ENCODE peak calls at places on chromosomes 6 and 20, in five cellular contexts. Q is ovary, H is spleen, P is gastrocnemius medialis, F is suprapubic skin. R is an unnamed sample.

GRCh38 chr20:46509523-46509922 is 3.8 kb downstream of the ZNF334 start:
- DNase-seq in H (no peak), F (no peak), Q (no peak), P (no peak), R (no peak)

GRCh38 chr6:84774174-84775158 is 10.1 kb upstream of the TBX18 start:
- DNase-seq in H (peak; percentile 70), Q (peak; percentile 54), P (no peak), F (peak; percentile 61), R (no peak)

GRCh38 chr20:11111191-11111590 is 437.4 kb upstream of the JAG1 start:
- DNase-seq in P (no peak), Q (no peak), H (no peak), F (no peak), R (no peak)

GRCh38 chr6:64330694-64331309 is 695.2 kb downstream of the PHF3 start:
- DNase-seq in P (no peak), F (no peak), Q (peak; percentile 59), H (no peak), R (no peak)

GRCh38 chr6:148997863-148998262 is 251.0 kb downstream of the UST start:
- DNase-seq in H (no peak), P (no peak), F (no peak), Q (no peak), R (no peak)

GRCh38 chr20:62576815-62577214 is 65.5 kb upstream of the SLCO4A1 start:
- DNase-seq in Q (no peak), H (no peak), F (no peak), P (no peak), R (no peak)

GRCh38 chr20:51427625-51428291 is 114.8 kb downstream of the NFATC2 start:
- DNase-seq in Q (no peak), H (no peak), F (no peak), P (no peak), R (no peak)

GRCh38 chr20:7285918-7286556 is 518.6 kb downstream of the BMP2 start:
- DNase-seq in H (no peak), Q (peak; percentile 76), P (peak; percentile 31), F (peak; percentile 72), R (no peak)

GRCh38 chr6:19860235-19860877 is 23.2 kb downstream of the ID4 start:
- DNase-seq in Q (no peak), H (no peak), P (no peak), F (no peak), R (no peak)

GRCh38 chr20:59171986-59172385 is 8.4 kb downstream of the ZNF831 start:
- DNase-seq in H (no peak), P (no peak), F (no peak), Q (no peak), R (no peak)
- H3K9me3 ChIP-seq in H (no peaks in the 10 kb centered on the region), P (no peaks in the 10 kb centered on the region), F (no peaks in the 10 kb centered on the region), Q (no peaks in the 10 kb centered on the region), R (no peaks in the 10 kb centered on the region)

GRCh38 chr20:2172305-2173175 is 70.9 kb downstream of the STK35 start:
- DNase-seq in Q (peak; percentile 80), P (peak; percentile 37), H (peak; percentile 91), F (peak; percentile 75), R (peak; percentile 28)
- H3K4me3 ChIP-seq in Q (no peak overlapping the region), P (no peak overlapping the region), H (no peak overlapping the region), F (no peak overlapping the region), R (no peak overlapping the region)

GRCh38 chr20:31403886-31404285 is 2.1 kb downstream of the DEFB121 start:
- DNase-seq in P (no peak), Q (no peak), F (no peak), H (no peak), R (no peak)
- H3K9me3 ChIP-seq in P (no peaks in the 10 kb centered on the region), Q (no peaks in the 10 kb centered on the region), F (no peaks in the 10 kb centered on the region), H (no peaks in the 10 kb centered on the region), R (no peaks in the 10 kb centered on the region)

GRCh38 chr6:33198853-33199436 is 1.5 kb downstream of the RXRB start:
- DNase-seq in Q (peak; percentile 34), P (no peak), F (no peak), H (peak; percentile 76), R (no peak)
- H3K4me3 ChIP-seq in Q (peak overlapping the region; percentile 81), P (peak overlapping the region; percentile 98), F (peak overlapping the region; percentile 77), H (peak overlapping the region; percentile 88), R (no peak overlapping the region)

GRCh38 chr20:4122931-4123330 is 107.6 kb upstream of the RNF24 start:
- DNase-seq in H (no peak), P (no peak), F (no peak), Q (no peak), R (no peak)
- H3K9me3 ChIP-seq in H (no peaks in the 10 kb centered on the region), P (no peaks in the 10 kb centered on the region), F (no peaks in the 10 kb centered on the region), Q (no peaks in the 10 kb centered on the region), R (no peaks in the 10 kb centered on the region)

DNA sequence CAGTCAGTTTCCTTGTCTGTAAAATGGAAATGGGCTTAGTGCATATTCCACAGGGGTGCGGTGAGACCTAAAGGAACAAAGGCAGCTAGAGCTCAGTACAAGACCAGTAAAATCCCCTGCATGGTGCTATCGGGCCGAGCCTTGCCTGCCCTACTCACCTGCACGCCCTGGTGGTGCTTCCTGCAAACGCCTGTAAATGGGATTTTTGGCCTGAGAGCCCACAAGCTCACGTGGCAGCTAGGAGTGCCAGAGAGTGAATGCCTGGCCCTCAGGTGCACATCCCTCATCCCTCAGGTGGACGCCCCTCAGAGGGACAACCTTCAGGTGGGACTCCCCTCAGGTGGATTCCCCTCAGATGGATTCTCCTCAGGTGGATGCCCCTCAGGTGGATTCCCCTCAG is 48.0 kb upstream of the VSX1 start:
- DNase-seq in Q (no peak), P (no peak), F (no peak), H (no peak), R (no peak)
- H3K4me3 ChIP-seq in Q (no peak overlapping the region), P (no peak overlapping the region), F (no peak overlapping the region), H (no peak overlapping the region), R (no peak overlapping the region)

DNA sequence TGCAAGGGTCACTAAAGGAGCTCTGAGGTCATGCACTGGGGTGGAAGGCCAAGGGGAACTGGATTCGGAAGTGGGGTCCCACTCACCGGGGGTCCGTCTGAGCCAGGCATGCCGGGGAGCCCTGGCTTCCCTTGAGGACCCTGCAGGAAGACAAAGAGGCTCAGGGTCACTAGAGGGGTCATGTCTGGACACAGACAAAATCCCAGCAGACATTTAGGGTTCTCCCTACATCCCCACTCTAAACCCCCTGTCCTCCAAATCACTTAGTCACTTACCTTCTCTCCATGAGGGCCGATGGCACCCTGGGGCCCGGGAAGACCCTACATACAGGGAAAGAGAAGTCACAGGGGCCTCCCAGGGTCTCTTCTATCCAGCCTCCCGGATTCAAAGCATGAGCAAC is 15.4 kb downstream of the COL11A2 start:
- DNase-seq in Q (no peak), F (peak; percentile 39), H (no peak), P (no peak), R (no peak)
- H3K9me3 ChIP-seq in Q (no peaks in the 10 kb centered on the region), F (no peaks in the 10 kb centered on the region), H (no peaks in the 10 kb centered on the region), P (no peaks in the 10 kb centered on the region), R (no peaks in the 10 kb centered on the region)

GRCh38 chr20:3085571-3086072 is 1.1 kb upstream of the AVP start:
- DNase-seq in F (no peak), Q (no peak), P (no peak), H (no peak), R (no peak)
- H3K4me3 ChIP-seq in F (no peak overlapping the region), Q (no peak overlapping the region), P (no peak overlapping the region), H (no peak overlapping the region), R (no peak overlapping the region)

GRCh38 chr6:162942860-162943259 is 215.1 kb downstream of the PACRG start:
- DNase-seq in H (no peak), F (no peak), P (no peak), Q (no peak), R (no peak)

GRCh38 chr6:162934844-162935243 is 207.1 kb downstream of the PACRG start:
- DNase-seq in H (no peak), Q (no peak), F (no peak), P (no peak), R (no peak)

GRCh38 chr6:162941128-162941527 is 213.4 kb downstream of the PACRG start:
- DNase-seq in Q (no peak), H (no peak), P (no peak), F (no peak), R (no peak)

GRCh38 chr6:162943369-162943768 is 215.6 kb downstream of the PACRG start:
- DNase-seq in P (no peak), Q (no peak), F (no peak), H (no peak), R (no peak)

GRCh38 chr6:162940426-162940825 is 212.7 kb downstream of the PACRG start:
- DNase-seq in P (no peak), H (no peak), F (no peak), Q (no peak), R (no peak)
- H3K9me3 ChIP-seq in P (no peaks in the 10 kb centered on the region), H (peaks cover 58% of the 10 kb centered on the region), F (peaks cover 11% of the 10 kb centered on the region), Q (no peaks in the 10 kb centered on the region), R (peaks cover 2% of the 10 kb centered on the region)